ENCODE peak calls at places on chromosomes 2 and 18, in four cellular contexts. H is fibroblast of mammary gland, L is left cardiac atrium, S is AG10803. D is an unnamed sample.

GRCh38 chr2:12636837-12637581 is 79.7 kb upstream of the TRIB2 start:
- DNase-seq in H (no peak), L (peak), S (peak), D (no peak)

GRCh38 chr2:20755132-20755800 is 67.6 kb downstream of the LDAH start:
- DNase-seq in H (peak), L (no peak), S (no peak), D (no peak)

GRCh38 chr2:104769096-104769495 is 84.8 kb upstream of the POU3F3 start:
- DNase-seq in H (peak), L (no peak), S (peak), D (no peak)

GRCh38 chr2:2014251-2014761 is 270.0 kb upstream of the PXDN start:
- DNase-seq in H (peak), L (peak), S (peak), D (peak)

GRCh38 chr2:118687698-118688097 is 159.8 kb downstream of the EN1 start:
- DNase-seq in H (peak), L (no peak), S (peak), D (no peak)

GRCh38 chr18:58226476-58226875 is 182.4 kb downstream of the NEDD4L start:
- DNase-seq in H (no peak), L (no peak), S (no peak), D (no peak)

GRCh38 chr2:233349005-233349998 is 5.0 kb upstream of the DGKD start:
- DNase-seq in H (no peak), L (no peak), S (peak), D (peak)

GRCh38 chr2:190344275-190344827 is 962 bp downstream of the INPP1 start:
- DNase-seq in H (peak), L (peak), S (peak), D (peak)

GRCh38 chr18:13381331-13381730 is 162.8 kb downstream of the LDLRAD4 start:
- DNase-seq in H (no peak), L (no peak), S (no peak), D (no peak)

GRCh38 chr18:50611529-50611941 is 51.6 kb downstream of the MAPK4 start:
- DNase-seq in H (no peak), L (no peak), S (no peak), D (peak)

GRCh38 chr2:68436270-68436669 is 30.8 kb downstream of the FBXO48 start:
- DNase-seq in H (no peak), L (no peak), S (peak), D (no peak)

GRCh38 chr2:239882335-239882734 is 142.8 kb downstream of the NDUFA10 start:
- DNase-seq in H (peak), L (peak), S (peak), D (peak)

GRCh38 chr2:130289780-130290179 is 52.9 kb upstream of the IMP4 start:
- DNase-seq in H (no peak), L (no peak), S (no peak), D (no peak)

GRCh38 chr2:231037731-231038482 is 584 bp downstream of the C2orf72 start:
- DNase-seq in H (no peak), L (no peak), S (no peak), D (no peak)

GRCh38 chr2:182240862-182241371 is 185.9 kb downstream of the PDE1A start:
- DNase-seq in H (peak), L (peak), S (peak), D (peak)

GRCh38 chr2:26462100-26462499 is 15.8 kb downstream of the OTOF start:
- DNase-seq in H (no peak), L (no peak), S (no peak), D (no peak)

GRCh38 chr2:66268756-66269155 is 166.2 kb upstream of the MEIS1 start:
- DNase-seq in H (no peak), L (no peak), S (no peak), D (no peak)

GRCh38 chr2:241114836-241115235 is 12.7 kb upstream of the MTERF4 start:
- DNase-seq in H (no peak), L (no peak), S (no peak), D (no peak)

GRCh38 chr2:208320686-208321085 is 54.6 kb downstream of the PIKFYVE start:
- DNase-seq in H (peak), L (peak), S (peak), D (peak)

GRCh38 chr2:109545828-109546713 is 67.7 kb downstream of the SEPTIN10 start:
- DNase-seq in H (peak), L (peak), S (peak), D (peak)

GRCh38 chr2:75047189-75047812 is 88.9 kb downstream of the POLE4 start:
- DNase-seq in H (peak), L (no peak), S (peak), D (no peak)

GRCh38 chr2:150076281-150076680 is 411.2 kb downstream of the RND3 start:
- DNase-seq in H (peak), L (no peak), S (peak), D (no peak)

GRCh38 chr2:10407841-10408648 is 40.1 kb downstream of the ODC1 start:
- DNase-seq in H (peak), L (peak), S (peak), D (no peak)

GRCh38 chr18:48827321-48828200 is 123.2 kb downstream of the SMAD7 start:
- DNase-seq in H (peak), L (no peak), S (peak), D (no peak)

D was measured in testis.